ENCODE peak calls at places on chromosomes 12 and 14, in four cellular contexts. F, H, E and J are unnamed samples.

GRCh38 chr12:57829025-57829777 is 10.7 kb upstream of the AVIL start:
- DNase-seq in F (no peak), E (no peak), H (no peak), J (no peak)

GRCh38 chr12:80321653-80322052 is 122.4 kb upstream of the PTPRQ start:
- DNase-seq in H (peak), E (no peak), F (no peak), J (peak)

GRCh38 chr12:7136676-7137075 is 6.5 kb downstream of the CLSTN3 start:
- DNase-seq in H (no peak), E (no peak), F (no peak), J (no peak)

GRCh38 chr12:119302334-119303132 is 32.0 kb upstream of the CCDC60 start:
- DNase-seq in E (no peak), H (no peak), F (no peak), J (no peak)

GRCh38 chr14:48890333-48890732 is 695.8 kb downstream of the RPS29 start:
- DNase-seq in F (no peak), E (no peak), H (no peak), J (no peak)

GRCh38 chr12:132393245-132393795 is 63.9 kb upstream of the GALNT9 start:
- DNase-seq in F (no peak), E (peak), H (peak), J (peak)

GRCh38 chr12:42612258-42612608 is 22.7 kb upstream of the PRICKLE1 start:
- DNase-seq in F (no peak), E (no peak), H (no peak), J (no peak)

GRCh38 chr12:119868992-119869391 is 8.1 kb downstream of the CIT start:
- DNase-seq in H (no peak), E (no peak), F (no peak), J (no peak)

GRCh38 chr12:17759982-17760381 is 330.0 kb downstream of the RERGL start:
- DNase-seq in H (no peak), E (no peak), F (no peak), J (no peak)

GRCh38 chr12:49673446-49674317 is 33.5 kb downstream of the FMNL3 start:
- DNase-seq in H (peak), F (peak), E (peak), J (no peak)

GRCh38 chr12:94596596-94596995 is 53.8 kb downstream of the TMCC3 start:
- DNase-seq in H (no peak), F (no peak), E (no peak), J (no peak)

GRCh38 chr12:20415013-20415412 is 46.7 kb downstream of the PDE3A start:
- DNase-seq in H (no peak), F (no peak), E (no peak), J (no peak)

GRCh38 chr14:53152627-53152908 is 555 bp downstream of the DDHD1 start:
- DNase-seq in F (no peak), H (no peak), E (no peak), J (peak)
- TF ChIP-seq RNF2 in F (no peak), H (no peak), E (no peak), J (no peak)

GRCh38 chr12:65324551-65324950 is 46.1 kb downstream of the MSRB3 start:
- DNase-seq in H (no peak), F (no peak), E (no peak), J (no peak)

GRCh38 chr12:65323025-65323424 is 44.5 kb downstream of the MSRB3 start:
- DNase-seq in H (peak), E (no peak), F (no peak), J (no peak)

GRCh38 chr12:65324056-65324455 is 45.6 kb downstream of the MSRB3 start:
- DNase-seq in F (no peak), E (no peak), H (no peak), J (no peak)

GRCh38 chr12:65327207-65328076 is 49.0 kb downstream of the MSRB3 start:
- DNase-seq in E (no peak), F (no peak), H (peak), J (no peak)

GRCh38 chr12:65325183-65325582 is 46.7 kb downstream of the MSRB3 start:
- DNase-seq in H (no peak), E (no peak), F (no peak), J (no peak)
- TF ChIP-seq PHF8 in H (no peak), E (no peak), F (no peak), J (no peak)

GRCh38 chr14:90809530-90810312 is 6.5 kb downstream of the TTC7B start:
- DNase-seq in F (no peak), E (no peak), H (no peak), J (no peak)

GRCh38 chr14:90804776-90805391 is 11.3 kb downstream of the TTC7B start:
- DNase-seq in F (no peak), H (no peak), E (no peak), J (no peak)

GRCh38 chr14:90805662-90806548 is 10.3 kb downstream of the TTC7B start:
- DNase-seq in E (peak), H (no peak), F (no peak), J (no peak)

GRCh38 chr14:90808759-90809529 is 7.3 kb downstream of the TTC7B start:
- DNase-seq in E (peak), H (no peak), F (no peak), J (no peak)

DNA sequence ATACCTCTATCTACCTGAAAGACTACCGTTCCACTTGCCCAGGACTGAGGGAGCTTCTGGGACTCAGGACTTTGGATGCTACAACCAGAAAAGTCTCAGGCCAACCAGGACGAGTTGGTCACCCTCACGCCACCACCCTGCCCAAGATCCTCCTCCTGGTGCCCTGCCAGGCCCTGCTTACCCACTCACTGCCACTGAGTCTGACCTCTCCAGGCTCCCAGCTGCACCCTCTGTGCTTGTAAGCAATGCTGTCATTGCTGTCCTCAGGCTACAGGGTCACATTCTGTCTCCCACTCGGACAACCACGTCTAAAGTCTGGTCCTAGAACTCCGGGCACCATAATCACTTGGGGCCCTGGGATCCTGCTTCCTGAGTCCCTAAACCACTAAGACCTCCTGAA is 9.2 kb downstream of the TTC7B start:
- DNase-seq in H (no peak), F (no peak), E (no peak), J (no peak)
- TF ChIP-seq RNF2 in H (no peak), F (no peak), E (no peak), J (no peak)

GRCh38 chr14:99133563-99134332 is 138.2 kb downstream of the BCL11B start:
- DNase-seq in F (peak), H (no peak), E (no peak), J (no peak)

GRCh38 chr14:99129998-99130397 is 142.0 kb downstream of the BCL11B start:
- DNase-seq in E (no peak), F (peak), H (no peak), J (no peak)

GRCh38 chr14:99131632-99132271 is 140.2 kb downstream of the BCL11B start:
- DNase-seq in F (peak), H (no peak), E (no peak), J (no peak)

GRCh38 chr14:99134333-99135046 is 137.5 kb downstream of the BCL11B start:
- DNase-seq in H (no peak), E (no peak), F (peak), J (no peak)

DNA sequence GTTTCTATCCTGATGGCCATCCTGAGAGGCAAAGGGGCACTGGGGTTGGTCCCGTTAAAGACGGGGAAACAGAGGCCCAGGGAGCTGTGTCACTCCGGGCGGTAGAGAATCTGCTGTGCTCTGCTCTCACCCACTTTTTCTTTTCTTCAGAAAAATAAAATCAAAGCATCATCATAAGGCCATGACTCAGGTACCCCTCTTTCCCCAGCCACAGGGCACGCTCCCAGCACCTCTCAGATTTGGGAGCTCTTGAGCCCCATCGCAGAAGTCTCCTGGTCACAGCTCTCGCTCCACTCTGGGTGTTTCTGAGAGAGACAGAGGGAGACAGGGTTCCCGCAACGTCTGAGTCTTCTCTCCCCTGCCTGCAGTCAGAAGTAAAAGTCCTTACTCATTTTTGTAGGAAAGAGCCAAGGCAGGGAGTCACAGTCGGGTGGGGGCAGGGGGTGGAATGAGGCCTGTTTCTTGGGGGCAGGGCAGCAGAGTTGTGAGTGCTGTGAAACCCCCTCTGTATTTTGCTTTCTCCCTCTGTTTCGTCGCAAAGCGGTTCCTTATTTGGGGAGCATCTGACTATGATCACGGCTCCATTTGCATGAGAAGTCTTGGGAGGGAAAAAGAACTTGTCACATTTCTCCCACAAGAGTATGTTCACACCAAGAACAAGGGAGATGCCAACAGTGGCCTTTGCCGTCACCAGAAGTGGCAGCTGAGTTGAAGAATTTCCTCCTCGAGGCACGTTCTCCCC is 139.0 kb downstream of the BCL11B start:
- DNase-seq in H (no peak), F (peak), E (no peak), J (no peak)
- TF ChIP-seq PHF8 in H (no peak), F (no peak), E (no peak), J (no peak)

DNA sequence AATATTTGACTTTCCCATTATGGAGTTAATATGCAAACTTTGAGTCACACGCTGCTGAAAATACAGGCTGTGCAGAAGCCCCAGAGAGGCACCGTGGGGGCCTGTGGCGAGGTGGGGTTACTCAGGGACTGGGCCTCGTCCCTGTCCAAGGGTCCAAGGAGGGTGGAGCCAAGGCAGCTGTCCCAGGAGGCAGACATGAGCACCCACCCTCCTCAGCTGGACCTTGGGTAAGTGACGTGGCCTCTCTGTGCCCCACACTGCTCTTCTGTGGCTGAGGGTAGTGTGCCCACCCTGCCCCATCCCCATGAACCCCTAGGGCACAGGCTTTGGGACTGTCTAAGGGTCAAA is 39.4 kb downstream of the FAM222A start:
- DNase-seq in H (no peak), F (peak), E (no peak), J (no peak)
- TF ChIP-seq RNF2 in H (no peak), F (no peak), E (no peak), J (no peak)

DNA sequence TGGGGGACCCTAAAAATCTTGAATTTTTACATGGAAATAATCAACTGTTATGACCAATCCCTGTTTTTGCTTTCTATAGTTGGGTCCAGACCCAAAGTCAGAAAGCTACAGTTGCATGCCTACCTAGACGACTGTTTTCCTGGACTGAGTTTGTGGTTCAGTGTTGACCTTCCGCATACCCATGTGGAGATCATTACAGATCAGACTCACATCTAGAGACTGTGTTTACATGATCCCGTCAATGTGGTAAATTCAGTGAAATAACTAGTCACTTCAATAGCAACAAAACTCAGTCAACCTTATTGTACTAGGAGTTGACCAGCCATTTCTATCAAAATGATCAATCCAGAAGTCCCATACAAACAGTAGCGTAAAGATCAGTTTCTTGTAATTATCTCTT is 257.6 kb downstream of the EGLN3 start:
- DNase-seq in F (no peak), E (no peak), H (no peak), J (no peak)
- TF ChIP-seq PHF8 in F (no peak), E (no peak), H (no peak), J (no peak)

DNA sequence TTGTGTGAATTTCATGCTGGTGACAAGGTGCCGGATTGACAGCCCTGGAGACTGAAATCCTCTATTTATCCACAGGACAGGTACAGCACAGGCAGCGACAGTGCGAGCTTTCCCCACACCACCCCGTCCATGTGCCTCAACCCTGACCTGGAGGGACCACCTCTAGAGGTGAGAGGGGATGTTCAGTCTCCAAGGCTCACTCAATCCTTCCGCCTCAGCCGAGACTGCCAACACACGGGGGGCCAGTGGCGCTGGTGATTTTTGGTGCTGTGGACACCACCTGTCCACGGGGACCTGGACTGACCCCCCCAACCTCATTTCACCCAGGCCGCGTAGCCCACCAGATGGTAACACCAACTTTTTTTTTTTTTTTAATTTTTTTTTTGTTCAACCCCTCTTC is 12.8 kb downstream of the PCBP2 start:
- DNase-seq in E (no peak), F (no peak), H (no peak), J (no peak)
- TF ChIP-seq RNF2 in E (no peak), F (no peak), H (no peak), J (no peak)

GRCh38 chr14:24798911-24799310 is 164.9 kb upstream of the GZMB start:
- DNase-seq in E (no peak), H (no peak), F (no peak), J (no peak)
- TF ChIP-seq PHF8 in E (no peak), H (no peak), F (no peak), J (no peak)

GRCh38 chr12:1662761-1663439 is 28.0 kb upstream of the ADIPOR2 start:
- DNase-seq in F (peak), E (peak), H (no peak), J (peak)

GRCh38 chr12:1661553-1662335 is 29.1 kb upstream of the ADIPOR2 start:
- DNase-seq in E (peak), H (peak), F (peak), J (peak)

GRCh38 chr12:1657616-1658167 is 28.7 kb downstream of the WNT5B start:
- DNase-seq in E (no peak), H (no peak), F (no peak), J (no peak)

GRCh38 chr12:1663440-1664132 is 27.3 kb upstream of the ADIPOR2 start:
- DNase-seq in H (no peak), E (no peak), F (no peak), J (no peak)

GRCh38 chr12:1660304-1661187 is 30.3 kb upstream of the ADIPOR2 start:
- DNase-seq in E (no peak), F (no peak), H (peak), J (no peak)
- TF ChIP-seq RNF2 in E (no peak), F (no peak), H (no peak), J (no peak)

GRCh38 chr12:13436696-13437391 is 240.3 kb downstream of the EMP1 start:
- DNase-seq in F (no peak), H (no peak), E (peak), J (peak)

GRCh38 chr12:13433768-13434167 is 237.2 kb downstream of the EMP1 start:
- DNase-seq in E (no peak), F (no peak), H (no peak), J (no peak)

GRCh38 chr12:13436182-13436581 is 239.7 kb downstream of the EMP1 start:
- DNase-seq in F (no peak), E (no peak), H (no peak), J (no peak)

GRCh38 chr12:13437541-13437940 is 241.0 kb downstream of the EMP1 start:
- DNase-seq in E (peak), F (no peak), H (no peak), J (no peak)

GRCh38 chr12:13435535-13435934 is 239.0 kb downstream of the EMP1 start:
- DNase-seq in H (no peak), E (no peak), F (no peak), J (no peak)
- TF ChIP-seq PHF8 in H (no peak), E (no peak), F (no peak), J (no peak)